ENCODE peak calls at places on chromosomes 4 and X, in eight cellular contexts. S, O, E, B, K, G, V and N are unnamed samples.

GRCh38 chr4:117641519-117641918 is 392.8 kb upstream of the NDST3 start:
- DNase-seq in V (no peak), E (no peak), B (no peak), S (no peak), G (no peak), O (no peak), K (no peak), N (no peak)

GRCh38 chr4:77917601-77918000 is 55.0 kb downstream of the MRPL1 start:
- DNase-seq in E (no peak), V (no peak), G (no peak), B (no peak), K (no peak), O (no peak), S (no peak), N (no peak)

GRCh38 chrX:49958727-49959126 is 36.3 kb downstream of the CLCN5 start:
- DNase-seq in E (no peak), S (no peak), B (no peak), G (no peak), V (no peak), O (no peak), K (no peak), N (no peak)

GRCh38 chrX:71210829-71211228 is 12.2 kb upstream of the GJB1 start:
- DNase-seq in B (peak), K (no peak), V (no peak), S (no peak), E (no peak), O (no peak), G (no peak), N (no peak)

GRCh38 chr4:84966382-84967291 is at the start of gene WDFY3:
- DNase-seq in O (peak), G (peak), S (peak), E (peak), V (peak), B (peak), K (peak), N (peak)

GRCh38 chrX:47611926-47612325 is 7.7 kb downstream of the SYN1 start:
- DNase-seq in G (no peak), V (no peak), K (no peak), B (no peak), O (no peak), S (no peak), E (no peak), N (no peak)

GRCh38 chrX:115894087-115894486 is 276.5 kb upstream of the AGTR2 start:
- DNase-seq in E (no peak), O (no peak), V (no peak), G (peak), K (no peak), B (no peak), S (no peak), N (no peak)

GRCh38 chr4:176193898-176194297 is 1.5 kb downstream of the SPATA4 start:
- DNase-seq in G (no peak), O (no peak), K (no peak), S (no peak), E (no peak), B (peak), V (peak), N (no peak)

GRCh38 chr4:69322055-69322454 is 41.8 kb downstream of the UGT2B28 start:
- DNase-seq in E (no peak), B (peak), G (no peak), V (no peak), S (no peak), K (no peak), O (no peak), N (no peak)

GRCh38 chr4:94333864-94334263 is 8.8 kb downstream of the HPGDS start:
- DNase-seq in B (no peak), K (no peak), E (no peak), S (no peak), G (no peak), O (no peak), V (no peak), N (no peak)

GRCh38 chr4:24701683-24702082 is 93.7 kb upstream of the SOD3 start:
- DNase-seq in K (no peak), G (no peak), S (no peak), E (no peak), O (no peak), B (no peak), V (no peak), N (no peak)
- TF ChIP-seq CTCF in K (no peak), G (no peak), S (no peak), E (no peak), O (no peak), B (no peak), V (no peak), N (no peak)

GRCh38 chr4:103934178-103934789 is 214.5 kb upstream of the TACR3 start:
- DNase-seq in V (peak), O (no peak), S (no peak), K (no peak), B (peak), E (peak), G (no peak), N (no peak)
- TF ChIP-seq CTCF in V (peak), O (peak), S (no peak), K (no peak), B (peak), E (peak), G (peak), N (peak)

GRCh38 chr4:126603851-126604250 is 1028.9 kb upstream of the INTU start:
- DNase-seq in E (no peak), S (no peak), O (no peak), B (no peak), K (no peak), G (no peak), V (no peak), N (no peak)

GRCh38 chr4:126603210-126603609 is 1029.5 kb upstream of the INTU start:
- DNase-seq in O (no peak), B (no peak), E (no peak), V (no peak), G (no peak), K (no peak), S (no peak), N (no peak)

GRCh38 chr4:126604273-126604867 is 1028.4 kb upstream of the INTU start:
- DNase-seq in B (peak), O (no peak), G (no peak), K (no peak), E (peak), S (no peak), V (no peak), N (no peak)
- TF ChIP-seq CTCF in B (peak), O (no peak), G (peak), K (peak), E (peak), S (no peak), V (no peak), N (no peak)

GRCh38 chr4:184284742-184285141 is 67.1 kb upstream of the ENPP6 start:
- DNase-seq in O (no peak), B (no peak), K (no peak), V (no peak), E (no peak), S (no peak), G (no peak), N (no peak)

GRCh38 chr4:184288451-184289178 is 70.9 kb upstream of the ENPP6 start:
- DNase-seq in K (no peak), E (no peak), B (no peak), V (peak), G (no peak), O (peak), S (no peak), N (no peak)

GRCh38 chr4:184289179-184289535 is 71.5 kb upstream of the ENPP6 start:
- DNase-seq in O (no peak), S (no peak), B (no peak), E (no peak), K (no peak), G (no peak), V (no peak), N (no peak)

GRCh38 chr4:184286346-184286745 is 68.7 kb upstream of the ENPP6 start:
- DNase-seq in V (no peak), K (no peak), O (no peak), G (no peak), E (no peak), B (no peak), S (no peak), N (no peak)

DNA sequence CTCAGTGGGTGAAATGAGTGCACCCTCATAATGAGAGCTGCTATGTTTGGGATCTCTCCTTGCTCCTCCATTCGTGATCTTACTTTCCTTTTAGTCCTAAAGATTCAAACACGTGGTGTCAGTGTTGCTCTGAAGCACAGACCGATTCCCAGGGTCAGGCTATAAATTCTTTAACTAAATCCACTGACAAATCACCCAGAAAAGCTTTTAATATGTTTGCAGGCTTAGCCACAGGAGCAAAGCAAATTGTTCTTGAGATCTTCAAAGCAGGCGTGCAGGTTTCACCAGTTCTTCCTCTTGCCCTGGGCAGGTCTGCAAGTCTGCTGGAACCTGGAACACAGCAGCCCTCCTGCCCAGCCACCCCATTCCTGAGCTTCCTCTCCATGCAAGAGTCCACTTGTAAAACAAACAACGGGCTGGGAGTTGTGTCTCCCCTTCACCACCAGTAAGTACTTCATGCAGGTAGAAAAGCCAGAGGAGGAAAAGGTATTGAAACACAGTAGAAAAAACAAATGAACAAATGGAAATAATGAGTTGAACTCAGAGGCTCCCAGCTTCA is 70.1 kb upstream of the ENPP6 start:
- DNase-seq in K (no peak), V (no peak), B (peak), O (no peak), E (no peak), S (no peak), G (peak), N (no peak)
- TF ChIP-seq CTCF in K (peak), V (no peak), B (peak), O (peak), E (no peak), S (peak), G (peak), N (no peak)

GRCh38 chrX:20397587-20397986 is 130.9 kb upstream of the RPS6KA3 start:
- DNase-seq in K (no peak), S (no peak), V (no peak), O (no peak), E (no peak), B (no peak), G (no peak), N (no peak)

GRCh38 chrX:20399728-20400414 is 133.2 kb upstream of the RPS6KA3 start:
- DNase-seq in S (no peak), B (no peak), V (no peak), G (no peak), K (no peak), E (no peak), O (no peak), N (no peak)

GRCh38 chrX:20388594-20388993 is 121.9 kb upstream of the RPS6KA3 start:
- DNase-seq in S (no peak), K (no peak), B (no peak), O (no peak), V (no peak), G (no peak), E (no peak), N (no peak)

DNA sequence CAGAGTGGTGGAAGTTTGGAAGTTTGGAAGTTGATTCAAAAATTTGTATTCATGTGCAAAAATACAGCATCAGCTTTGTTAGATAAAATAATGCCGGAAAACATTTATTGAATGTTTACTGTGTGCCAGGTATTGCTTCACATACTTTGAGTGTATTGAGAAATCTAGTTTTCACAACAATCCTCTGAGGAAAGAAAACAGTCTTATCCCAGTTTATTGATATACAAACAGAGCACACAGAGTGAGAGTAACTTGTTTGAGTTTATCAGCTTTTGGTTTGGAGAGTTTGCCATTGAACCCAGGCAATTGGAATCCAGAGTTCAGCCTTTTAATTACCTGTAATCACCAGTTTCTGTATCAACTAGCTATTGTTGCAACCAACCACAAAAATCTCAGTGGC is 127.2 kb upstream of the RPS6KA3 start:
- DNase-seq in O (no peak), K (no peak), S (no peak), G (no peak), E (no peak), V (no peak), B (peak), N (no peak)
- TF ChIP-seq CTCF in O (no peak), K (no peak), S (no peak), G (no peak), E (no peak), V (no peak), B (no peak), N (no peak)

GRCh38 chr4:98359646-98360045 is 98.5 kb downstream of the RAP1GDS1 start:
- DNase-seq in B (no peak), O (no peak), S (no peak), G (no peak), K (no peak), V (no peak), E (no peak), N (no peak)
- TF ChIP-seq CTCF in B (no peak), O (no peak), S (no peak), G (no peak), K (no peak), V (no peak), E (no peak), N (no peak)

GRCh38 chr4:48064349-48064748 is 47.8 kb downstream of the NIPAL1 start:
- DNase-seq in G (no peak), B (no peak), O (no peak), E (no peak), V (peak), S (no peak), K (no peak), N (no peak)

GRCh38 chr4:48069026-48069425 is 52.5 kb downstream of the NIPAL1 start:
- DNase-seq in E (no peak), B (no peak), G (no peak), O (no peak), S (no peak), V (no peak), K (no peak), N (no peak)

GRCh38 chr4:48068182-48068581 is 51.6 kb downstream of the NIPAL1 start:
- DNase-seq in B (no peak), E (no peak), K (no peak), G (no peak), O (no peak), V (no peak), S (no peak), N (no peak)

GRCh38 chr4:48067536-48067935 is 51.0 kb downstream of the NIPAL1 start:
- DNase-seq in K (no peak), G (no peak), V (no peak), S (no peak), B (no peak), E (no peak), O (no peak), N (no peak)

GRCh38 chr4:48065587-48066052 is 49.0 kb downstream of the NIPAL1 start:
- DNase-seq in G (no peak), B (no peak), O (no peak), V (no peak), S (no peak), K (no peak), E (no peak), N (no peak)
- TF ChIP-seq CTCF in G (no peak), B (no peak), O (no peak), V (no peak), S (no peak), K (no peak), E (no peak), N (no peak)

GRCh38 chrX:132833373-132833772 is 125.1 kb downstream of the HS6ST2 start:
- DNase-seq in K (no peak), G (no peak), E (no peak), S (no peak), O (no peak), V (no peak), B (no peak), N (no peak)
- TF ChIP-seq CTCF in K (no peak), G (no peak), E (no peak), S (no peak), O (no peak), V (no peak), B (no peak), N (no peak)